ENCODE peak calls at places on chromosome 14, in nine cellular contexts. W is nephron progenitor cell, M is glutamatergic neuron, O is foreskin keratinocyte, T is upper lobe of left lung, N is cardiac fibroblast, U is fibroblast of pulmonary artery, Y is tibial artery, A is progenitor cell of endocrine pancreas. P is an unnamed sample.
A peak's percentile ranks its signal among the peaks of the same experiment; 100 is the strongest.

GRCh38 chr14:101361044-101361443 is 200.3 kb upstream of the DIO3 start:
- DNase-seq in A (no peak), W (no peak), T (no peak), Y (no peak), M (no peak), O (no peak), N (no peak), U (no peak), P (peak; percentile 74)

GRCh38 chr14:64845878-64846277 is 33.8 kb downstream of the SPTB start:
- DNase-seq in N (peak; percentile 13), A (no peak), W (no peak), M (no peak), T (no peak), O (peak; percentile 63), U (no peak), Y (no peak), P (no peak)

GRCh38 chr14:54535126-54535525 is 25.4 kb downstream of the CGRRF1 start:
- DNase-seq in T (no peak), M (no peak), Y (no peak), N (peak; percentile 28), U (peak; percentile 34), O (no peak), W (no peak), A (no peak), P (no peak)

GRCh38 chr14:102474934-102475333 is 34.6 kb downstream of the ANKRD9 start:
- DNase-seq in U (peak; percentile 39), T (peak; percentile 82), O (no peak), A (no peak), W (no peak), Y (no peak), M (no peak), N (no peak), P (no peak)

GRCh38 chr14:46432516-46432915 is 219.1 kb downstream of the RPL10L start:
- DNase-seq in Y (no peak), M (no peak), W (no peak), N (no peak), T (no peak), O (no peak), U (no peak), A (no peak), P (no peak)

GRCh38 chr14:105093426-105094192 is 28.4 kb upstream of the GPR132 start:
- DNase-seq in W (peak; percentile 86), A (peak; percentile 80), N (peak; percentile 45), M (peak; percentile 82), T (peak; percentile 87), U (peak; percentile 75), O (peak; percentile 71), Y (no peak), P (no peak)

GRCh38 chr14:77203611-77204456 is 22.2 kb downstream of the TMEM63C start:
- DNase-seq in N (no peak), O (no peak), A (no peak), W (no peak), M (no peak), Y (no peak), T (no peak), U (no peak), P (no peak)

GRCh38 chr14:67423424-67423823 is 11.5 kb upstream of the PLEK2 start:
- DNase-seq in W (no peak), N (no peak), M (no peak), Y (no peak), U (no peak), T (no peak), A (no peak), O (no peak), P (no peak)

GRCh38 chr14:66624319-66624937 is 116.5 kb downstream of the GPHN start:
- DNase-seq in A (peak; percentile 16), T (peak; percentile 29), W (peak; percentile 38), U (peak; percentile 85), M (peak; percentile 64), Y (peak; percentile 39), O (peak; percentile 53), N (peak; percentile 81), P (no peak)

GRCh38 chr14:36604757-36605505 is 22.5 kb upstream of the NKX2-8 start:
- DNase-seq in A (peak; percentile 51), T (peak; percentile 54), W (peak; percentile 60), Y (no peak), O (peak; percentile 61), U (peak; percentile 80), N (peak; percentile 81), M (peak; percentile 49), P (no peak)

GRCh38 chr14:22226381-22226780 is 362.6 kb downstream of the DAD1 start:
- DNase-seq in A (no peak), W (no peak), Y (no peak), O (no peak), T (no peak), N (peak; percentile 44), M (no peak), U (no peak), P (no peak)

GRCh38 chr14:52678591-52678990 is 16.8 kb downstream of the ERO1A start:
- DNase-seq in T (no peak), W (no peak), Y (no peak), A (no peak), M (no peak), O (no peak), N (no peak), U (no peak), P (no peak)

GRCh38 chr14:90425480-90425879 is 28.7 kb downstream of the CALM1 start:
- DNase-seq in W (no peak), O (no peak), T (no peak), M (no peak), A (no peak), N (no peak), U (no peak), Y (no peak), P (no peak)

GRCh38 chr14:92009604-92010003 is 30.3 kb downstream of the TRIP11 start:
- DNase-seq in U (no peak), W (no peak), Y (no peak), N (no peak), O (no peak), A (no peak), M (no peak), T (no peak), P (no peak)

GRCh38 chr14:79515158-79515557 is 696.1 kb downstream of the DIO2 start:
- DNase-seq in W (no peak), T (no peak), O (no peak), N (peak; percentile 25), A (no peak), Y (no peak), U (no peak), M (no peak), P (no peak)

GRCh38 chr14:99548871-99549270 is 55.1 kb downstream of the CCDC85C start:
- DNase-seq in N (no peak), T (no peak), W (no peak), A (no peak), O (no peak), U (no peak), Y (no peak), M (no peak), P (no peak)
- TF ChIP-seq CTCF in N (no peak), T (no peak), W (no peak), A (no peak), O (no peak), U (no peak), Y (no peak), M (no peak), P (no peak)

GRCh38 chr14:100033347-100034052 is 31.7 kb upstream of the EVL start:
- DNase-seq in A (no peak), W (no peak), M (no peak), N (peak; percentile 76), U (no peak), Y (no peak), T (no peak), O (no peak), P (no peak)

GRCh38 chr14:100032749-100033148 is 32.5 kb upstream of the EVL start:
- DNase-seq in T (no peak), N (no peak), U (no peak), Y (no peak), W (no peak), O (no peak), A (no peak), M (no peak), P (no peak)

GRCh38 chr14:100038065-100038464 is 27.2 kb upstream of the EVL start:
- DNase-seq in O (no peak), Y (no peak), W (no peak), M (no peak), A (no peak), T (no peak), N (no peak), U (no peak), P (no peak)

GRCh38 chr14:100037351-100037750 is 27.9 kb upstream of the EVL start:
- DNase-seq in U (peak; percentile 67), M (no peak), A (no peak), N (peak; percentile 71), W (no peak), Y (no peak), O (no peak), T (no peak), P (no peak)

DNA sequence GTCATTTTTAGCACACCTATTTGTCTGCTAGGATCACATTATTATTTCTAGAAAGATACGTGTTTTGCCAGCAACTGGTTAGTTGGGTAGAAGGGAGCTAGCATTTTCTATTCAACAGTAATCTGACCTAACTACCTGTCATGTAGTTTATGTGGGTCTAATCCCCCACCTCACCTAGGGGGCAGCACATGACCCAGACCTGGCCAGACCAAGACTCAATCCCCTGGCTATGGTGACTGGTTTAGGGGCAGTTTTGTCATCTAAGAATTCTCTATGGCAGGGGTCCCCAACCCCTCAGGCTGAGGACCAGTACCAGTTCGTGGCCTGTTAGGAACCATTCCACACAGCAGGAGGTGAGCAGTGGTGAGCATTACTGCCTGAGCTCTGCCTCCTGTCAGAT is 29.5 kb upstream of the EVL start:
- DNase-seq in W (no peak), T (no peak), U (no peak), N (no peak), A (no peak), M (no peak), Y (no peak), O (no peak), P (no peak)
- TF ChIP-seq CTCF in W (no peak), T (no peak), U (no peak), N (no peak), A (no peak), M (no peak), Y (no peak), O (no peak), P (no peak)

GRCh38 chr14:95697764-95698163 is 11.5 kb downstream of the TCL1B start:
- DNase-seq in U (no peak), N (no peak), T (no peak), M (no peak), Y (no peak), W (no peak), O (no peak), A (no peak), P (peak; percentile 34)
- TF ChIP-seq CTCF in U (no peak), N (no peak), T (no peak), M (no peak), Y (no peak), W (no peak), O (no peak), A (no peak), P (no peak)

DNA sequence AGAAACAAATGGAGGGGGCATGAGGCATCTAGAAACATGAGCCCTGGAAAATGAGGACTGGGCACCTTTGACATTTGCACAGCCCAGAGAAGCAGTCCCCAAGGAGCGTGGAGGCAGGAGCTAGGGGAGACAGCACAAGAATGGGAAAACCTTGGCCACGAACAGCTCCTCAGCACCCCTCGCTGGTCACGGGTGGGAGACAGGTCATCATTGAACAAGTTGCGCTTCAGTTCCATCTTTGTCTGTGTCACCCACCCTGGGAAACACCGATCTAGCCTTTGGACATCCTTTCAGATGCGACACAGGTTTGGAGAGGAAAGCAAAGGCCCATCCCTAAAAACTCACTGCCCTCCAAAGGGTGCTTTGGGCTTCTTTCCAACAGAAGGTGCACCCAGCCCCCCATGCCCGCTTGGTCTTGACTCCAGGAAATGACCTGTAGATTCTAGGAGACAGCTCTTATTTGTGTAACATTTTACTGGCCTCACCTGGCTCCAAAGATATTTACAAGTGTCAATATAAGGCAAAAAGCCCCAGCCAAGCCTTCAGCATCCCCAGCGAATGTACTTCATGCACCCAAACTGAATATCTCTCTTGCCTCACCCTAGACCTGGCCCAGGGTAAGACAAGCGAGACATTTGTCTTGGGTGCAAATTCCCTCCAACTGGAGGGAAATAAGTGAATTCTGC is 28.8 kb upstream of the CLMN start:
- DNase-seq in W (no peak), M (no peak), Y (no peak), O (no peak), N (no peak), U (no peak), T (peak; percentile 1), A (no peak), P (no peak)
- TF ChIP-seq CTCF in W (no peak), M (no peak), Y (no peak), O (peak; percentile 13), N (no peak), U (no peak), T (no peak), A (no peak), P (no peak)